ENCODE peak calls at places on chromosomes 7 and 10, in eight cellular contexts. M, X, V, B, C, R, S and Q are unnamed samples. For H3K4me1, the result is how much of the 10 kb centered on the place peaks cover.

GRCh38 chr7:28956608-28957063 is 1.5 kb downstream of the TRIL start:
- DNase-seq in S (no peak), B (peak), M (peak), V (peak), X (no peak), C (peak), R (peak), Q (peak)

GRCh38 chr7:99137418-99138180 is 6.3 kb downstream of the SMURF1 start:
- DNase-seq in V (no peak), B (peak), C (no peak), R (no peak), M (no peak), S (no peak), X (no peak), Q (no peak)

GRCh38 chr7:87316846-87317545 is 28.5 kb upstream of the CROT start:
- DNase-seq in C (peak), S (no peak), R (no peak), V (no peak), B (peak), M (no peak), X (no peak), Q (no peak)

GRCh38 chr7:91850455-91850854 is 30.0 kb downstream of the MTERF1 start:
- DNase-seq in M (no peak), C (no peak), R (no peak), X (no peak), S (no peak), B (peak), V (no peak), Q (no peak)

GRCh38 chr7:23287612-23288011 is 11.5 kb upstream of the MALSU1 start:
- DNase-seq in B (no peak), C (no peak), R (no peak), M (no peak), X (no peak), V (no peak), S (no peak), Q (no peak)

GRCh38 chr10:99595770-99596465 is 24.3 kb downstream of the SLC25A28 start:
- DNase-seq in S (no peak), B (peak), C (peak), R (no peak), V (no peak), M (peak), X (no peak), Q (no peak)

GRCh38 chr10:6842722-6843121 is 262.6 kb upstream of the PRKCQ start:
- DNase-seq in R (no peak), X (no peak), B (no peak), S (no peak), V (no peak), M (no peak), C (no peak), Q (no peak)

GRCh38 chr10:69792361-69792760 is 9.3 kb upstream of the COL13A1 start:
- DNase-seq in V (no peak), B (no peak), C (no peak), R (no peak), M (no peak), X (no peak), S (no peak), Q (no peak)

GRCh38 chr10:76302936-76303656 is 871.7 kb downstream of the LRMDA start:
- DNase-seq in V (no peak), B (no peak), S (no peak), X (no peak), C (no peak), M (no peak), R (no peak), Q (no peak)

GRCh38 chr10:66180651-66181318 is 745.1 kb upstream of the LRRTM3 start:
- DNase-seq in C (peak), X (no peak), B (peak), M (no peak), S (peak), V (no peak), R (no peak), Q (no peak)

GRCh38 chr7:76086070-76086469 is 38.2 kb downstream of the MDH2 start:
- DNase-seq in X (no peak), M (no peak), B (peak), C (no peak), S (no peak), V (no peak), R (no peak), Q (no peak)

GRCh38 chr7:142328006-142328405 is 70.1 kb upstream of the PRSS58 start:
- DNase-seq in B (no peak), R (no peak), V (no peak), C (no peak), M (no peak), S (no peak), X (no peak), Q (no peak)

GRCh38 chr10:51522858-51523257 is 176.5 kb downstream of the CSTF2T start:
- DNase-seq in M (no peak), V (no peak), X (no peak), R (no peak), B (peak), C (no peak), S (no peak), Q (no peak)

GRCh38 chr10:102065561-102066420 is 642 bp downstream of the HPS6 start:
- DNase-seq in B (peak), M (peak), V (no peak), C (peak), R (peak), X (peak), S (peak), Q (no peak)

GRCh38 chr10:124640538-124641231 is 103.5 kb downstream of the FAM53B start:
- DNase-seq in B (no peak), X (peak), R (no peak), M (no peak), C (no peak), S (no peak), V (no peak), Q (peak)

GRCh38 chr7:155459133-155459866 is 1.4 kb downstream of the EN2 start:
- DNase-seq in V (no peak), X (no peak), S (no peak), M (no peak), B (no peak), C (no peak), R (peak), Q (peak)

GRCh38 chr10:58341947-58342346 is 7.1 kb downstream of the UBE2D1 start:
- DNase-seq in X (no peak), B (no peak), V (no peak), S (no peak), R (no peak), C (no peak), M (no peak), Q (no peak)

GRCh38 chr7:100157334-100158228 is 942 bp downstream of the TRAPPC14 start:
- DNase-seq in C (peak), S (peak), V (no peak), R (no peak), B (peak), M (peak), X (no peak), Q (peak)

GRCh38 chr7:116398672-116399071 is 100.9 kb upstream of the CAV2 start:
- DNase-seq in B (no peak), R (no peak), C (no peak), X (no peak), V (no peak), S (no peak), M (no peak), Q (no peak)

DNA sequence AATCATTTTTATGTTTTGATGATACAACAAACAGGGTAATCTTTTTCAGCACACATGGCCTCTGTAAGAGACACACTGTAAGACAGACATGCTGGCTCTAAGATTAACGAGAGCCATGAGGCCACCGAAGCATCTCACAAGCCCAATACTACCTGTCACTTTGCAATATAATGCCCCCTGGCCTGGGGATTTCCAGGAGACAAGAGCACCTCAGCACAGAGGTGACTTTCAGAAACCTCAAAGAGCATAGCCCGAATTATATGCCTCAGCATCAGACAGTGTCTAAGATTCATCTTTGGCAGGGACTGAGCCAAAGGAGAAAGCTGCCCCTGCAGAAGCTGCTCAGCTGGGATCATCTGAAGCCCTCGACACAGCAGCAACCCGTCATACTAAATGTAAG is 44.2 kb upstream of the TMEM213 start:
- DNase-seq in C (no peak), X (no peak), R (no peak), M (no peak), S (no peak), V (no peak), B (no peak), Q (no peak)
- H3K4me1 ChIP-seq in C (under half), X (under half), R (under half), M (under half), S (under half), V (under half), B (under half), Q (under half)

GRCh38 chr10:112875474-112876267 is 74.4 kb upstream of the TCF7L2 start:
- DNase-seq in M (no peak), C (no peak), R (no peak), V (no peak), B (peak), X (no peak), S (no peak), Q (no peak)
- H3K4me1 ChIP-seq in M (under half), C (under half), R (under half), V (under half), B (under half), X (under half), S (under half), Q (under half)

GRCh38 chr10:95550073-95550672 is 11.0 kb downstream of the SORBS1 start:
- DNase-seq in C (no peak), X (no peak), B (no peak), M (no peak), S (no peak), V (no peak), R (no peak), Q (no peak)

GRCh38 chr10:95556994-95557767 is 4.0 kb downstream of the SORBS1 start:
- DNase-seq in V (no peak), S (no peak), X (no peak), M (no peak), B (no peak), R (no peak), C (no peak), Q (no peak)

GRCh38 chr10:95547791-95548435 is 13.3 kb downstream of the SORBS1 start:
- DNase-seq in V (no peak), M (no peak), X (no peak), B (no peak), S (no peak), R (peak), C (no peak), Q (no peak)

GRCh38 chr10:95553674-95554073 is 7.5 kb downstream of the SORBS1 start:
- DNase-seq in M (no peak), V (no peak), B (no peak), X (no peak), C (no peak), R (no peak), S (no peak), Q (no peak)

GRCh38 chr10:95552680-95553342 is 8.4 kb downstream of the SORBS1 start:
- DNase-seq in M (no peak), B (no peak), V (no peak), C (peak), S (no peak), R (no peak), X (no peak), Q (no peak)
- H3K4me1 ChIP-seq in M (under half), B (under half), V (under half), C (under half), S (under half), R (half or more), X (under half), Q (under half)

GRCh38 chr10:132591166-132591971 is 53.8 kb downstream of the INPP5A start:
- DNase-seq in R (peak), M (peak), C (peak), S (no peak), B (peak), V (no peak), X (no peak), Q (no peak)
- H3K4me1 ChIP-seq in R (half or more), M (half or more), C (under half), S (half or more), B (under half), V (under half), X (under half), Q (under half)

GRCh38 chr7:45888993-45889366 is 692 bp downstream of the IGFBP1 start:
- DNase-seq in X (no peak), R (no peak), M (no peak), C (no peak), B (peak), V (no peak), S (no peak), Q (no peak)
- H3K4me1 ChIP-seq in X (under half), R (under half), M (under half), C (under half), B (under half), V (under half), S (under half), Q (under half)